ENCODE peak calls at places on chromosome 4, in four cellular contexts. P is K562, C is endothelial cell of umbilical vein, K is IMR-90. W is an unnamed sample.

GRCh38 chr4:174214102-174214878 is 69.2 kb downstream of the FBXO8 start:
- DNase-seq in P (no peak), C (no peak), K (no peak), W (no peak)

GRCh38 chr4:45036677-45037076 is 310.3 kb upstream of the GNPDA2 start:
- DNase-seq in P (no peak), C (no peak), K (no peak), W (no peak)

GRCh38 chr4:142913461-142914030 is 67.4 kb upstream of the INPP4B start:
- DNase-seq in P (no peak), C (no peak), K (peak; percentile 41), W (no peak)

GRCh38 chr4:2036327-2036726 is 22.8 kb upstream of the NAT8L start:
- DNase-seq in P (no peak), C (no peak), K (no peak), W (no peak)

GRCh38 chr4:76990288-76991080 is 40.9 kb downstream of the SEPTIN11 start:
- DNase-seq in P (no peak), C (no peak), K (peak; percentile 96), W (no peak)

GRCh38 chr4:183333202-183333601 is 11.0 kb upstream of the CLDN24 start:
- DNase-seq in P (no peak), C (no peak), K (no peak), W (no peak)

GRCh38 chr4:178462710-178463109 is 1020.5 kb upstream of the AGA start:
- DNase-seq in P (no peak), C (no peak), K (no peak), W (no peak)

GRCh38 chr4:147355849-147356248 is 125.0 kb upstream of the EDNRA start:
- DNase-seq in P (no peak), C (peak; percentile 39), K (peak; percentile 97), W (no peak)

GRCh38 chr4:17497890-17498523 is 13.9 kb downstream of the QDPR start:
- DNase-seq in P (no peak), C (no peak), K (peak; percentile 13), W (no peak)

GRCh38 chr4:10022346-10023049 is 1.2 kb upstream of the SLC2A9 start:
- DNase-seq in P (no peak), C (no peak), K (no peak), W (no peak)

GRCh38 chr4:44845993-44846392 is 119.6 kb upstream of the GNPDA2 start:
- DNase-seq in P (no peak), C (no peak), K (no peak), W (no peak)

GRCh38 chr4:134490863-134491262 is 289.3 kb upstream of the PABPC4L start:
- DNase-seq in P (no peak), C (no peak), K (no peak), W (no peak)

GRCh38 chr4:141884070-141884469 is 247.7 kb downstream of the IL15 start:
- DNase-seq in P (no peak), C (no peak), K (no peak), W (no peak)

GRCh38 chr4:108166038-108166437 is 2.7 kb downstream of the LEF1 start:
- DNase-seq in P (peak; percentile 33), C (no peak), K (no peak), W (no peak)

GRCh38 chr4:142824368-142824767 is 21.7 kb downstream of the INPP4B start:
- DNase-seq in P (no peak), C (no peak), K (peak; percentile 49), W (no peak)

GRCh38 chr4:8108261-8108660 is 50.4 kb downstream of the ABLIM2 start:
- DNase-seq in P (no peak), C (no peak), K (no peak), W (no peak)

GRCh38 chr4:173752610-173753009 is 222.6 kb upstream of the HAND2 start:
- DNase-seq in P (peak; percentile 74), C (peak; percentile 23), K (peak; percentile 4), W (no peak)

GRCh38 chr4:98747659-98748091 is 89.3 kb upstream of the TSPAN5 start:
- DNase-seq in P (no peak), C (peak; percentile 25), K (no peak), W (no peak)

GRCh38 chr4:148214529-148215166 is 227.6 kb downstream of the NR3C2 start:
- DNase-seq in P (no peak), C (peak; percentile 12), K (peak; percentile 5), W (no peak)

GRCh38 chr4:109826719-109827118 is 1.1 kb upstream of the RRH start:
- DNase-seq in P (peak; percentile 20), C (peak; percentile 38), K (peak; percentile 33), W (no peak)

GRCh38 chr4:68175562-68176155 is 46.0 kb upstream of the TMPRSS11F start:
- DNase-seq in P (peak; percentile 74), C (peak; percentile 67), K (peak; percentile 51), W (peak; percentile 19)

GRCh38 chr4:6372649-6373525 is 99.5 kb downstream of the PPP2R2C start:
- DNase-seq in P (peak; percentile 62), C (peak; percentile 21), K (peak; percentile 28), W (no peak)

GRCh38 chr4:84366111-84366510 is 133.0 kb downstream of the NKX6-1 start:
- DNase-seq in P (no peak), C (no peak), K (no peak), W (no peak)

GRCh38 chr4:122687450-122688121 is 44.9 kb upstream of the BBS12 start:
- DNase-seq in P (peak; percentile 27), C (no peak), K (no peak), W (no peak)

GRCh38 chr4:87717276-87718031 is 67.4 kb downstream of the DMP1 start:
- DNase-seq in P (no peak), C (no peak), K (no peak), W (no peak)

GRCh38 chr4:1611501-1611870 is 72.6 kb downstream of the FAM53A start:
- DNase-seq in P (no peak), C (no peak), K (no peak), W (no peak)

GRCh38 chr4:145883173-145883572 is 55.5 kb downstream of the ZNF827 start:
- DNase-seq in P (no peak), C (no peak), K (no peak), W (no peak)

GRCh38 chr4:8892556-8893226 is 21.1 kb upstream of the HMX1 start:
- DNase-seq in P (no peak), C (no peak), K (no peak), W (no peak)

DNA sequence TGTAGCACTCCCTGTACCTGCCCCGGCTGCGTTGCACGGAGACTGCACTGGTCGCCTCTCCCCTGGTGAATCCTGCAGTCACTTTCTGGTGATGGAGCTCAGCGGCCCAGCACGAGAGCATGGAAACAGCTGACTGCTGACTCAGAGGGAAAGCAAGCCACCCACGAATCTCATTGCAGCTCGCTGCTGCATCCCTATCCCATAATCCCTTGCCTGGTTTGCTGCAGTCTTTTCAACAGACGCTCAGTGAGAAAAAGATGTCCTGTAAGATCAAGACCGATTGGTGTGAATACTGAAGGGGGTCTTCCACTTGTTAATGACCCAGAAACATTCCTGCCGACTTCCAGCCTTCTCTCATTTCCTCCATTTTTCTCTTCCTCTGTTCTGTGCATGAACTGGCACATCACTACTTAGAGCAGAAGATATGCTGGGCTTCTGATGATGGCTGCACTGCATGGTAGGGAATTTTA is 52.9 kb downstream of the TRIM2 start:
- DNase-seq in P (peak; percentile 12), C (peak; percentile 48), K (peak; percentile 83), W (no peak)
- H3K4me3 ChIP-seq in P (no peak overlapping the region), C (no peak overlapping the region), K (no peak overlapping the region), W (no peak overlapping the region)

DNA sequence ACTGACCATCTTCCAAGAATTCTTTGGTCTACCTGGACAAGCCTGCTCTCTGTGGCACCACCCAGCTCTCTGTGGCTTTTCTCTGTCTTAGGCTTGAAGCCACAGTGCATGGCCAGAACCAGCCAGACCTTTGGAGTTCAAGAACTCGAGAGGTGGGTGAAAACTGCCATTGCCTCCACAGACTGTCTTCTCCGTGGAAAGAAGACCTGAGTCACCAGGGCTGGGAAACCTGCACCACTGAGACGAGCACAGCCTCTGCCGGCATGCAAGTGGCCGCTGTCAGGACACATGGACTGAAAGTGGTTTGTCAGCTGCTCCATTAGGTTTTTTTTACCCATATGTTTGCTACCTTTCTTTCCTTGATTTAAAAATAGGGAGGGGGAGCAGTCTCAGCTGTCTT is 74.5 kb downstream of the MGST2 start:
- DNase-seq in P (no peak), C (peak; percentile 12), K (no peak), W (no peak)
- H3K9me1 ChIP-seq in P (no peaks in the 10 kb centered on the region), C (no peaks in the 10 kb centered on the region), K (no peaks in the 10 kb centered on the region), W (no peaks in the 10 kb centered on the region)

DNA sequence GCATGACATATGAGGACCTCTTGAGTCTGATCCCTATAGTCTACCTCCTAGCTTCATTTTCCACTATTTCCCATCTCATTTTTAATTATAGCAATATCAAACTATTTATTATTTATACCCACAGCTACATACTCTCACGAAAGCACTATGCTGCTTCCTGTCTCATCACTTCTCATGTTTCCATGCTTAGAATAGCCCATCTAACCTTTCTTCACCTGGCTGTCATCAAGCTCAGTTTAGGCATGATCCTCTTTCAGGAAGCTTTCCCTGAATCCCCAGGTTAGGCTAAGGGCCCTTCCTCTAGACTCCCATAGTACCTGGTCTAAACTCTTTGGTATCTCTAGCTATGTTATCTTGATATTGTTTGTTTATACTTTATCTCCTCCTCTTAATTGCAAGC is 137.8 kb downstream of the TBC1D19 start:
- DNase-seq in P (no peak), C (no peak), K (no peak), W (no peak)
- H3K4me3 ChIP-seq in P (no peak overlapping the region), C (no peak overlapping the region), K (no peak overlapping the region), W (no peak overlapping the region)

GRCh38 chr4:24192018-24192641 is 302.3 kb upstream of the PPARGC1A start:
- DNase-seq in P (no peak), C (no peak), K (no peak), W (no peak)
- H3K9me1 ChIP-seq in P (no peaks in the 10 kb centered on the region), C (no peaks in the 10 kb centered on the region), K (no peaks in the 10 kb centered on the region), W (no peaks in the 10 kb centered on the region)

GRCh38 chr4:38762560-38762959 is 20.2 kb downstream of the TLR10 start:
- DNase-seq in P (no peak), C (no peak), K (no peak), W (no peak)
- H3K4me3 ChIP-seq in P (no peak overlapping the region), C (no peak overlapping the region), K (no peak overlapping the region), W (no peak overlapping the region)